ENCODE peak calls at places on chromosome 22, in ten cellular contexts. One of them, this sample, is unnamed.

GRCh38 chr22:41841085-41841712 is 8.3 kb downstream of the SREBF2 start:
- DNase-seq in spleen: no peak
- DNase-seq in HepG2: peak; percentile 33
- DNase-seq in naive thymus-derived CD4-positive, alpha-beta T cell: no peak
- DNase-seq in tibial artery: no peak
- DNase-seq in upper lobe of right lung: no peak
- DNase-seq in MM.1S: no peak
- DNase-seq in gastrocnemius medialis: no peak
- DNase-seq in CD4-positive, alpha-beta memory T cell: no peak
- DNase-seq in transverse colon: peak; percentile 52
- DNase-seq in this sample: no peak

GRCh38 chr22:37211075-37211852 is 1.0 kb downstream of the SSTR3 start:
- DNase-seq in transverse colon: no peak
- DNase-seq in spleen: peak; percentile 67
- DNase-seq in CD4-positive, alpha-beta memory T cell: no peak
- DNase-seq in HepG2: no peak
- DNase-seq in gastrocnemius medialis: no peak
- DNase-seq in MM.1S: no peak
- DNase-seq in upper lobe of right lung: peak; percentile 45
- DNase-seq in tibial artery: no peak
- DNase-seq in naive thymus-derived CD4-positive, alpha-beta T cell: no peak
- DNase-seq in this sample: no peak

GRCh38 chr22:33884829-33885228 is 35.4 kb downstream of the LARGE1 start:
- DNase-seq in naive thymus-derived CD4-positive, alpha-beta T cell: no peak
- DNase-seq in transverse colon: no peak
- DNase-seq in MM.1S: no peak
- DNase-seq in CD4-positive, alpha-beta memory T cell: no peak
- DNase-seq in upper lobe of right lung: no peak
- DNase-seq in tibial artery: no peak
- DNase-seq in gastrocnemius medialis: no peak
- DNase-seq in HepG2: no peak
- DNase-seq in spleen: peak; percentile 12
- DNase-seq in this sample: no peak

GRCh38 chr22:21000215-21000986 is 1.5 kb downstream of the THAP7 start:
- DNase-seq in transverse colon: no peak
- DNase-seq in tibial artery: no peak
- DNase-seq in upper lobe of right lung: no peak
- DNase-seq in naive thymus-derived CD4-positive, alpha-beta T cell: no peak
- DNase-seq in MM.1S: no peak
- DNase-seq in gastrocnemius medialis: no peak
- DNase-seq in CD4-positive, alpha-beta memory T cell: no peak
- DNase-seq in HepG2: no peak
- DNase-seq in spleen: peak; percentile 79
- DNase-seq in this sample: no peak

GRCh38 chr22:20424937-20425587 is 12.6 kb downstream of the SCARF2 start:
- DNase-seq in HepG2: no peak
- DNase-seq in CD4-positive, alpha-beta memory T cell: no peak
- DNase-seq in transverse colon: no peak
- DNase-seq in MM.1S: no peak
- DNase-seq in upper lobe of right lung: peak; percentile 62
- DNase-seq in tibial artery: no peak
- DNase-seq in gastrocnemius medialis: no peak
- DNase-seq in spleen: peak; percentile 76
- DNase-seq in naive thymus-derived CD4-positive, alpha-beta T cell: no peak
- DNase-seq in this sample: no peak

GRCh38 chr22:42760806-42761565 is 40.3 kb upstream of the A4GALT start:
- DNase-seq in naive thymus-derived CD4-positive, alpha-beta T cell: no peak
- DNase-seq in transverse colon: peak; percentile 20
- DNase-seq in CD4-positive, alpha-beta memory T cell: no peak
- DNase-seq in gastrocnemius medialis: no peak
- DNase-seq in tibial artery: no peak
- DNase-seq in MM.1S: peak; percentile 53
- DNase-seq in upper lobe of right lung: no peak
- DNase-seq in spleen: no peak
- DNase-seq in HepG2: no peak
- DNase-seq in this sample: no peak

GRCh38 chr22:38284042-38284402 is 11.2 kb upstream of the TMEM184B start:
- DNase-seq in transverse colon: no peak
- DNase-seq in CD4-positive, alpha-beta memory T cell: no peak
- DNase-seq in upper lobe of right lung: no peak
- DNase-seq in tibial artery: peak; percentile 58
- DNase-seq in HepG2: peak; percentile 65
- DNase-seq in naive thymus-derived CD4-positive, alpha-beta T cell: no peak
- DNase-seq in gastrocnemius medialis: no peak
- DNase-seq in spleen: no peak
- DNase-seq in MM.1S: no peak
- DNase-seq in this sample: no peak

GRCh38 chr22:19984201-19984753 is 32.3 kb downstream of the ARVCF start:
- DNase-seq in CD4-positive, alpha-beta memory T cell: no peak
- DNase-seq in transverse colon: no peak
- DNase-seq in gastrocnemius medialis: peak; percentile 86
- DNase-seq in spleen: peak; percentile 69
- DNase-seq in HepG2: no peak
- DNase-seq in MM.1S: peak; percentile 26
- DNase-seq in naive thymus-derived CD4-positive, alpha-beta T cell: no peak
- DNase-seq in upper lobe of right lung: no peak
- DNase-seq in tibial artery: peak; percentile 59
- DNase-seq in this sample: no peak

GRCh38 chr22:17403906-17404305 is 34.6 kb downstream of the CECR2 start:
- DNase-seq in tibial artery: no peak
- DNase-seq in spleen: no peak
- DNase-seq in HepG2: no peak
- DNase-seq in MM.1S: peak; percentile 67
- DNase-seq in naive thymus-derived CD4-positive, alpha-beta T cell: no peak
- DNase-seq in gastrocnemius medialis: peak; percentile 55
- DNase-seq in CD4-positive, alpha-beta memory T cell: no peak
- DNase-seq in upper lobe of right lung: no peak
- DNase-seq in transverse colon: no peak
- DNase-seq in this sample: no peak

GRCh38 chr22:40759294-40759840 is 59.8 kb downstream of the SLC25A17 start:
- DNase-seq in transverse colon: no peak
- DNase-seq in spleen: no peak
- DNase-seq in upper lobe of right lung: no peak
- DNase-seq in MM.1S: no peak
- DNase-seq in gastrocnemius medialis: no peak
- DNase-seq in tibial artery: no peak
- DNase-seq in HepG2: no peak
- DNase-seq in naive thymus-derived CD4-positive, alpha-beta T cell: no peak
- DNase-seq in CD4-positive, alpha-beta memory T cell: no peak
- DNase-seq in this sample: no peak

GRCh38 chr22:29820941-29821789 is 16.9 kb downstream of the ASCC2 start:
- DNase-seq in MM.1S: no peak
- DNase-seq in HepG2: peak; percentile 86
- DNase-seq in gastrocnemius medialis: no peak
- DNase-seq in naive thymus-derived CD4-positive, alpha-beta T cell: no peak
- DNase-seq in tibial artery: peak; percentile 69
- DNase-seq in spleen: no peak
- DNase-seq in transverse colon: peak; percentile 87
- DNase-seq in CD4-positive, alpha-beta memory T cell: no peak
- DNase-seq in upper lobe of right lung: peak; percentile 91
- DNase-seq in this sample: no peak

GRCh38 chr22:27130949-27131745 is 473.8 kb downstream of the MIAT start:
- DNase-seq in upper lobe of right lung: no peak
- DNase-seq in spleen: no peak
- DNase-seq in MM.1S: no peak
- DNase-seq in transverse colon: no peak
- DNase-seq in naive thymus-derived CD4-positive, alpha-beta T cell: no peak
- DNase-seq in gastrocnemius medialis: no peak
- DNase-seq in CD4-positive, alpha-beta memory T cell: no peak
- DNase-seq in HepG2: no peak
- DNase-seq in tibial artery: no peak
- DNase-seq in this sample: no peak

GRCh38 chr22:19174106-19175025 is 4.2 kb downstream of the SLC25A1 start:
- DNase-seq in MM.1S: no peak
- DNase-seq in CD4-positive, alpha-beta memory T cell: no peak
- DNase-seq in gastrocnemius medialis: no peak
- DNase-seq in naive thymus-derived CD4-positive, alpha-beta T cell: no peak
- DNase-seq in upper lobe of right lung: no peak
- DNase-seq in spleen: peak; percentile 90
- DNase-seq in transverse colon: no peak
- DNase-seq in tibial artery: no peak
- DNase-seq in HepG2: peak; percentile 57
- DNase-seq in this sample: no peak

GRCh38 chr22:46749682-46750529 is 11.9 kb upstream of the CERK start:
- DNase-seq in tibial artery: no peak
- DNase-seq in spleen: no peak
- DNase-seq in CD4-positive, alpha-beta memory T cell: peak; percentile 54
- DNase-seq in HepG2: no peak
- DNase-seq in naive thymus-derived CD4-positive, alpha-beta T cell: no peak
- DNase-seq in gastrocnemius medialis: no peak
- DNase-seq in transverse colon: no peak
- DNase-seq in upper lobe of right lung: peak; percentile 66
- DNase-seq in MM.1S: no peak
- DNase-seq in this sample: no peak

GRCh38 chr22:50715250-50715649 is 22.8 kb upstream of the ACR start:
- DNase-seq in spleen: no peak
- DNase-seq in transverse colon: no peak
- DNase-seq in gastrocnemius medialis: no peak
- DNase-seq in MM.1S: no peak
- DNase-seq in upper lobe of right lung: no peak
- DNase-seq in CD4-positive, alpha-beta memory T cell: no peak
- DNase-seq in tibial artery: no peak
- DNase-seq in HepG2: no peak
- DNase-seq in naive thymus-derived CD4-positive, alpha-beta T cell: no peak
- DNase-seq in this sample: no peak
- H3K27ac ChIP-seq in spleen: no peak overlapping the region
- H3K27ac ChIP-seq in transverse colon: no peak overlapping the region
- H3K27ac ChIP-seq in gastrocnemius medialis: no peak overlapping the region
- H3K27ac ChIP-seq in MM.1S: no peak overlapping the region
- H3K27ac ChIP-seq in upper lobe of right lung: no peak overlapping the region
- H3K27ac ChIP-seq in CD4-positive, alpha-beta memory T cell: no peak overlapping the region
- H3K27ac ChIP-seq in tibial artery: no peak overlapping the region
- H3K27ac ChIP-seq in HepG2: no peak overlapping the region
- H3K27ac ChIP-seq in naive thymus-derived CD4-positive, alpha-beta T cell: no peak overlapping the region
- H3K27ac ChIP-seq in this sample: no peak overlapping the region

DNA sequence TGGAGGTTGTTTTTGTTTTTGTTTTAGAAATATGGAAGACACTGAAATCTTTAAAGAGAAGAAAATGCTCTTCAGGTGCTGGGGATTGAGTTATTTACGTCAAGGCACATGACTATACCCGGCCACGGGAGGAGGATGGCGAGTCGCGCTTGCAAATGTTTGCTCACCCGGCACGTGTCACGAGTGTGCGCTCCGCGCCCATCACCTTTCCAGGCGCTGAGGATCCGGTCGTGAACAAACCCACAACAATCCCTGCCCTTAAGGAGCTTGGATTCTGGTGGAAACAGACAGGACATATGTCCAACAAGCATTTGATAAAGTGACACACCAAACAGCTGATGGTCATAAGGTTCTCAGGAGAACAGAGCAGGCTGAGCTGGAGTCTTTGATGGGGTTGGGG is 715.5 kb downstream of the BRD1 start:
- DNase-seq in gastrocnemius medialis: no peak
- DNase-seq in MM.1S: no peak
- DNase-seq in transverse colon: no peak
- DNase-seq in upper lobe of right lung: no peak
- DNase-seq in tibial artery: no peak
- DNase-seq in naive thymus-derived CD4-positive, alpha-beta T cell: no peak
- DNase-seq in spleen: no peak
- DNase-seq in HepG2: no peak
- DNase-seq in CD4-positive, alpha-beta memory T cell: no peak
- DNase-seq in this sample: no peak
- H3K9me3 ChIP-seq in gastrocnemius medialis: no peaks in the 10 kb centered on the region
- H3K9me3 ChIP-seq in MM.1S: no peaks in the 10 kb centered on the region
- H3K9me3 ChIP-seq in transverse colon: no peaks in the 10 kb centered on the region
- H3K9me3 ChIP-seq in upper lobe of right lung: no peaks in the 10 kb centered on the region
- H3K9me3 ChIP-seq in tibial artery: no peaks in the 10 kb centered on the region
- H3K9me3 ChIP-seq in naive thymus-derived CD4-positive, alpha-beta T cell: no peaks in the 10 kb centered on the region
- H3K9me3 ChIP-seq in spleen: no peaks in the 10 kb centered on the region
- H3K9me3 ChIP-seq in HepG2: no peaks in the 10 kb centered on the region
- H3K9me3 ChIP-seq in CD4-positive, alpha-beta memory T cell: no peaks in the 10 kb centered on the region
- H3K9me3 ChIP-seq in this sample: no peaks in the 10 kb centered on the region

GRCh38 chr22:35587896-35588295 is 29.2 kb downstream of the MB start:
- DNase-seq in MM.1S: no peak
- DNase-seq in upper lobe of right lung: no peak
- DNase-seq in CD4-positive, alpha-beta memory T cell: no peak
- DNase-seq in naive thymus-derived CD4-positive, alpha-beta T cell: no peak
- DNase-seq in gastrocnemius medialis: no peak
- DNase-seq in tibial artery: no peak
- DNase-seq in spleen: no peak
- DNase-seq in transverse colon: no peak
- DNase-seq in HepG2: no peak
- DNase-seq in this sample: no peak

GRCh38 chr22:35590634-35591295 is 26.4 kb downstream of the MB start:
- DNase-seq in naive thymus-derived CD4-positive, alpha-beta T cell: no peak
- DNase-seq in MM.1S: no peak
- DNase-seq in upper lobe of right lung: no peak
- DNase-seq in gastrocnemius medialis: peak; percentile 88
- DNase-seq in CD4-positive, alpha-beta memory T cell: no peak
- DNase-seq in HepG2: no peak
- DNase-seq in transverse colon: no peak
- DNase-seq in spleen: no peak
- DNase-seq in tibial artery: no peak
- DNase-seq in this sample: no peak

GRCh38 chr22:35591696-35592417 is 25.3 kb downstream of the MB start:
- DNase-seq in tibial artery: no peak
- DNase-seq in naive thymus-derived CD4-positive, alpha-beta T cell: no peak
- DNase-seq in upper lobe of right lung: no peak
- DNase-seq in gastrocnemius medialis: no peak
- DNase-seq in spleen: no peak
- DNase-seq in MM.1S: no peak
- DNase-seq in CD4-positive, alpha-beta memory T cell: no peak
- DNase-seq in HepG2: no peak
- DNase-seq in transverse colon: no peak
- DNase-seq in this sample: no peak

GRCh38 chr22:35589071-35589735 is 27.9 kb downstream of the MB start:
- DNase-seq in naive thymus-derived CD4-positive, alpha-beta T cell: no peak
- DNase-seq in spleen: no peak
- DNase-seq in HepG2: no peak
- DNase-seq in tibial artery: peak; percentile 30
- DNase-seq in gastrocnemius medialis: peak; percentile 86
- DNase-seq in transverse colon: peak; percentile 22
- DNase-seq in upper lobe of right lung: no peak
- DNase-seq in MM.1S: no peak
- DNase-seq in CD4-positive, alpha-beta memory T cell: no peak
- DNase-seq in this sample: no peak

GRCh38 chr22:35589736-35590079 is 27.4 kb downstream of the MB start:
- DNase-seq in tibial artery: no peak
- DNase-seq in CD4-positive, alpha-beta memory T cell: no peak
- DNase-seq in MM.1S: no peak
- DNase-seq in HepG2: no peak
- DNase-seq in upper lobe of right lung: no peak
- DNase-seq in naive thymus-derived CD4-positive, alpha-beta T cell: no peak
- DNase-seq in transverse colon: no peak
- DNase-seq in gastrocnemius medialis: no peak
- DNase-seq in spleen: no peak
- DNase-seq in this sample: no peak
- H3K4me1 ChIP-seq in tibial artery: no peaks in the 10 kb centered on the region
- H3K4me1 ChIP-seq in CD4-positive, alpha-beta memory T cell: no peaks in the 10 kb centered on the region
- H3K4me1 ChIP-seq in MM.1S: no peaks in the 10 kb centered on the region
- H3K4me1 ChIP-seq in HepG2: peaks cover 29% of the 10 kb centered on the region
- H3K4me1 ChIP-seq in upper lobe of right lung: peaks cover 5% of the 10 kb centered on the region
- H3K4me1 ChIP-seq in naive thymus-derived CD4-positive, alpha-beta T cell: no peaks in the 10 kb centered on the region
- H3K4me1 ChIP-seq in transverse colon: peaks cover 5% of the 10 kb centered on the region
- H3K4me1 ChIP-seq in gastrocnemius medialis: peaks cover 63% of the 10 kb centered on the region
- H3K4me1 ChIP-seq in spleen: no peaks in the 10 kb centered on the region
- H3K4me1 ChIP-seq in this sample: no peaks in the 10 kb centered on the region

GRCh38 chr22:50306753-50307749 is at the start of gene PLXNB2:
- DNase-seq in gastrocnemius medialis: no peak
- DNase-seq in tibial artery: peak; percentile 82
- DNase-seq in upper lobe of right lung: peak; percentile 92
- DNase-seq in HepG2: peak; percentile 68
- DNase-seq in CD4-positive, alpha-beta memory T cell: no peak
- DNase-seq in MM.1S: peak; percentile 79
- DNase-seq in spleen: no peak
- DNase-seq in transverse colon: peak; percentile 85
- DNase-seq in naive thymus-derived CD4-positive, alpha-beta T cell: no peak
- DNase-seq in this sample: no peak
- H3K27ac ChIP-seq in gastrocnemius medialis: peak within 1 kb of the TSS; percentile 55
- H3K27ac ChIP-seq in tibial artery: peak within 1 kb of the TSS; percentile 92
- H3K27ac ChIP-seq in upper lobe of right lung: peak within 1 kb of the TSS; percentile 95
- H3K27ac ChIP-seq in HepG2: peak within 1 kb of the TSS; percentile 67
- H3K27ac ChIP-seq in CD4-positive, alpha-beta memory T cell: no peak within 1 kb of the TSS
- H3K27ac ChIP-seq in MM.1S: peak within 1 kb of the TSS; percentile 55
- H3K27ac ChIP-seq in spleen: peak within 1 kb of the TSS; percentile 78
- H3K27ac ChIP-seq in transverse colon: peak within 1 kb of the TSS; percentile 92
- H3K27ac ChIP-seq in naive thymus-derived CD4-positive, alpha-beta T cell: no peak within 1 kb of the TSS
- H3K27ac ChIP-seq in this sample: no peak within 1 kb of the TSS

This sample was measured in effector memory CD4-positive, alpha-beta T cell.